ENCODE peak calls at places on chromosomes 5 and 9, in ten cellular contexts. H, L, A, N, X, V, J, C, E and S are unnamed samples.

GRCh38 chr5:172175263-172175719 is 12.7 kb downstream of the STK10 start:
- DNase-seq in H (no peak), L (peak; percentile 67), A (peak; percentile 95), N (peak; percentile 36), X (no peak), V (no peak), J (peak; percentile 87), C (no peak), E (peak; percentile 98), S (no peak)

GRCh38 chr5:27020965-27021364 is 17.4 kb downstream of the CDH9 start:
- DNase-seq in H (no peak), L (no peak), A (no peak), N (no peak), X (peak; percentile 0), V (no peak), J (no peak), C (no peak), E (no peak), S (no peak)

GRCh38 chr5:74945561-74946165 is 79.5 kb upstream of the FAM169A start:
- DNase-seq in H (no peak), L (no peak), A (no peak), N (no peak), X (no peak), V (no peak), J (no peak), C (no peak), E (no peak), S (no peak)

GRCh38 chr5:1004598-1005361 is 3.8 kb upstream of the NKD2 start:
- DNase-seq in H (peak; percentile 62), L (peak; percentile 80), A (peak; percentile 74), N (peak; percentile 75), X (peak; percentile 16), V (peak; percentile 70), J (peak; percentile 92), C (peak; percentile 61), E (peak; percentile 86), S (peak; percentile 71)

GRCh38 chr5:149387081-149387611 is 8.1 kb upstream of the IL17B start:
- DNase-seq in H (no peak), L (no peak), A (no peak), N (no peak), X (peak; percentile 70), V (no peak), J (no peak), C (no peak), E (no peak), S (peak; percentile 50)

GRCh38 chr5:101424530-101425175 is 521.6 kb upstream of the ST8SIA4 start:
- DNase-seq in H (no peak), L (no peak), A (no peak), N (no peak), X (peak; percentile 73), V (no peak), J (no peak), C (no peak), E (no peak), S (no peak)

GRCh38 chr5:93303291-93303691 is 277.7 kb downstream of the NR2F1-AS1 start:
- DNase-seq in H (no peak), L (no peak), A (no peak), N (no peak), X (no peak), V (no peak), J (no peak), C (no peak), E (no peak), S (no peak)

GRCh38 chr9:93662952-93663572 is 86.7 kb downstream of the PHF2 start:
- DNase-seq in H (no peak), L (peak; percentile 23), A (peak; percentile 22), N (no peak), X (no peak), V (no peak), J (peak; percentile 9), C (no peak), E (no peak), S (no peak)

GRCh38 chr9:4297151-4297794 is 2.6 kb downstream of the GLIS3 start:
- DNase-seq in H (peak; percentile 65), L (peak; percentile 74), A (peak; percentile 78), N (peak; percentile 86), X (peak; percentile 87), V (peak; percentile 75), J (peak; percentile 79), C (peak; percentile 87), E (peak; percentile 79), S (peak; percentile 80)

GRCh38 chr5:97876272-97876671 is 693.2 kb upstream of the RIOK2 start:
- DNase-seq in H (no peak), L (no peak), A (no peak), N (no peak), X (no peak), V (no peak), J (no peak), C (no peak), E (no peak), S (no peak)

GRCh38 chr9:28951945-28952344 is 1378.7 kb upstream of the C9orf72 start:
- DNase-seq in H (no peak), L (no peak), A (no peak), N (no peak), X (no peak), V (no peak), J (no peak), C (no peak), E (no peak), S (no peak)
- H3K27ac ChIP-seq in H (no peak overlapping the region), L (no peak overlapping the region), A (no peak overlapping the region), N (no peak overlapping the region), X (no peak overlapping the region), V (no peak overlapping the region), J (no peak overlapping the region), C (no peak overlapping the region), E (no peak overlapping the region), S (no peak overlapping the region)

GRCh38 chr5:127957183-127957582 is 126.4 kb upstream of the SLC12A2 start:
- DNase-seq in H (peak; percentile 36), L (no peak), A (no peak), N (no peak), X (peak; percentile 72), V (peak; percentile 75), J (peak; percentile 74), C (peak; percentile 47), E (no peak), S (peak; percentile 49)
- TF ChIP-seq CTCF in H (no peak), L (no peak), A (no peak), N (no peak), X (no peak), V (no peak), J (no peak), C (no peak), E (no peak), S (no peak)

GRCh38 chr5:39648539-39649200 is 223.9 kb upstream of the DAB2 start:
- DNase-seq in H (no peak), L (no peak), A (peak; percentile 56), N (peak; percentile 49), X (no peak), V (no peak), J (no peak), C (peak; percentile 46), E (no peak), S (no peak)
- TF ChIP-seq POLR2A in H (no peak), L (no peak), A (no peak), N (no peak), X (no peak), V (no peak), J (no peak), C (no peak), E (no peak), S (no peak)

GRCh38 chr5:152144556-152144955 is 219.9 kb upstream of the GLRA1 start:
- DNase-seq in H (no peak), L (no peak), A (no peak), N (no peak), X (no peak), V (no peak), J (no peak), C (no peak), E (no peak), S (no peak)
- H3K27ac ChIP-seq in H (no peak overlapping the region), L (no peak overlapping the region), A (no peak overlapping the region), N (no peak overlapping the region), X (no peak overlapping the region), V (no peak overlapping the region), J (no peak overlapping the region), C (no peak overlapping the region), E (no peak overlapping the region), S (no peak overlapping the region)

GRCh38 chr5:114221807-114222206 is 140.1 kb upstream of the KCNN2 start:
- DNase-seq in H (no peak), L (no peak), A (no peak), N (no peak), X (peak; percentile 50), V (no peak), J (no peak), C (no peak), E (no peak), S (no peak)

GRCh38 chr5:114223866-114224265 is 138.0 kb upstream of the KCNN2 start:
- DNase-seq in H (no peak), L (no peak), A (no peak), N (peak; percentile 8), X (no peak), V (no peak), J (no peak), C (no peak), E (no peak), S (no peak)
- TF ChIP-seq CTCF in H (peak; percentile 41), L (peak; percentile 23), A (no peak), N (peak; percentile 65), X (peak; percentile 21), V (no peak), J (peak; percentile 38), C (peak; percentile 5), E (no peak), S (no peak)